ENCODE peak calls at places on chromosomes 6 and 20, in six cellular contexts. S is C1 segment of cervical spinal cord, G is H9, J is left ventricle myocardium superior, T is nephron progenitor cell, O is NCI-H187 treated with DMSO at 0.1 percent for 48 hours. F is an unnamed sample.

GRCh38 chr6:105263685-105264298 is 84.0 kb upstream of the POPDC3 start:
- DNase-seq in J (no peak), G (no peak), T (no peak), O (no peak), S (no peak), F (no peak)

GRCh38 chr6:71967436-71967835 is 81.1 kb downstream of the RIMS1 start:
- DNase-seq in O (no peak), G (no peak), J (no peak), T (no peak), S (no peak), F (no peak)

GRCh38 chr20:36339646-36340592 is 33.8 kb downstream of the DLGAP4 start:
- DNase-seq in J (no peak), T (no peak), O (no peak), G (peak), S (no peak), F (no peak)

GRCh38 chr6:162684961-162685360 is 42.6 kb downstream of the PRKN start:
- DNase-seq in J (no peak), T (no peak), S (no peak), G (no peak), O (no peak), F (no peak)

GRCh38 chr20:25397081-25397480 is 6.4 kb upstream of the ABHD12 start:
- DNase-seq in S (no peak), G (no peak), O (no peak), T (no peak), J (no peak), F (no peak)

GRCh38 chr20:37669062-37669772 is 24.6 kb upstream of the CTNNBL1 start:
- DNase-seq in S (no peak), O (no peak), G (peak), T (no peak), J (no peak), F (no peak)

GRCh38 chr6:134295953-134296553 is 21.9 kb downstream of the SGK1 start:
- DNase-seq in T (no peak), S (no peak), J (no peak), O (no peak), G (no peak), F (no peak)

GRCh38 chr6:40719671-40720374 is 132.7 kb upstream of the LRFN2 start:
- DNase-seq in O (no peak), J (no peak), T (no peak), S (no peak), G (peak), F (no peak)

GRCh38 chr6:33061987-33062386 is 11.5 kb downstream of the HLA-DPA1 start:
- DNase-seq in J (no peak), O (no peak), G (no peak), S (no peak), T (no peak), F (no peak)

GRCh38 chr20:35901678-35902544 is 52.4 kb downstream of the SCAND1 start:
- DNase-seq in T (no peak), O (no peak), S (no peak), J (no peak), G (no peak), F (no peak)

GRCh38 chr6:56448056-56448455 is 194.6 kb downstream of the DST start:
- DNase-seq in O (no peak), G (no peak), J (no peak), S (no peak), T (no peak), F (no peak)

GRCh38 chr6:143936347-143936746 is 71.7 kb downstream of the PLAGL1 start:
- DNase-seq in G (no peak), J (no peak), S (no peak), O (no peak), T (no peak), F (no peak)

GRCh38 chr6:74899416-74899815 is 306.4 kb downstream of the COL12A1 start:
- DNase-seq in O (no peak), G (no peak), T (no peak), S (no peak), J (no peak), F (no peak)

GRCh38 chr20:7772376-7772775 is 167.9 kb downstream of the HAO1 start:
- DNase-seq in G (no peak), O (no peak), S (no peak), T (no peak), J (peak), F (no peak)

GRCh38 chr6:130050230-130050629 is 31.8 kb downstream of the L3MBTL3 start:
- DNase-seq in T (no peak), G (no peak), J (no peak), S (no peak), O (no peak), F (no peak)

GRCh38 chr6:169844946-169845345 is 93.5 kb downstream of the ERMARD start:
- DNase-seq in S (no peak), T (no peak), J (no peak), O (no peak), G (peak), F (no peak)

GRCh38 chr6:38750968-38751615 is 36.0 kb downstream of the DNAH8 start:
- DNase-seq in T (no peak), J (no peak), G (no peak), S (no peak), O (no peak), F (no peak)

GRCh38 chr20:44448753-44449546 is 26.7 kb upstream of the TTPAL start:
- DNase-seq in O (no peak), J (no peak), S (no peak), G (peak), T (peak), F (no peak)

GRCh38 chr6:150301871-150302800 is 66.7 kb upstream of the IYD start:
- DNase-seq in S (no peak), J (no peak), O (no peak), G (no peak), T (no peak), F (no peak)

GRCh38 chr20:63273635-63274380 is 1.2 kb downstream of the ARFGAP1 start:
- DNase-seq in O (no peak), S (no peak), G (no peak), J (no peak), T (no peak), F (no peak)